ENCODE peak calls at places on chromosomes 16 and 17, in four cellular contexts. One of them, this sample, is unnamed.

GRCh38 chr17:2212328-2212981 is 91.1 kb downstream of the SMG6 start:
- DNase-seq in Peyer's patch: no peak
- DNase-seq in activated T-cell treated with anti-CD3 and anti-CD28 coated beads, Interleukin-2, amount 50 U/mL, for 72 hours: no peak
- DNase-seq in dorsolateral prefrontal cortex: peak
- DNase-seq in this sample: no peak

GRCh38 chr16:85083051-85083639 is 29.1 kb downstream of the CIBAR2 start:
- DNase-seq in Peyer's patch: no peak
- DNase-seq in activated T-cell treated with anti-CD3 and anti-CD28 coated beads, Interleukin-2, amount 50 U/mL, for 72 hours: no peak
- DNase-seq in dorsolateral prefrontal cortex: no peak
- DNase-seq in this sample: no peak

GRCh38 chr17:56945938-56946337 is 14.9 kb downstream of the COIL start:
- DNase-seq in Peyer's patch: no peak
- DNase-seq in activated T-cell treated with anti-CD3 and anti-CD28 coated beads, Interleukin-2, amount 50 U/mL, for 72 hours: no peak
- DNase-seq in dorsolateral prefrontal cortex: no peak
- DNase-seq in this sample: no peak

GRCh38 chr17:10790491-10791401 is 13.2 kb downstream of the TMEM238L start:
- DNase-seq in Peyer's patch: no peak
- DNase-seq in activated T-cell treated with anti-CD3 and anti-CD28 coated beads, Interleukin-2, amount 50 U/mL, for 72 hours: no peak
- DNase-seq in dorsolateral prefrontal cortex: no peak
- DNase-seq in this sample: no peak

GRCh38 chr17:39174907-39175694 is 9.1 kb upstream of the ARL5C start:
- DNase-seq in Peyer's patch: peak
- DNase-seq in activated T-cell treated with anti-CD3 and anti-CD28 coated beads, Interleukin-2, amount 50 U/mL, for 72 hours: peak
- DNase-seq in dorsolateral prefrontal cortex: peak
- DNase-seq in this sample: no peak

GRCh38 chr17:38420518-38420917 is 7.7 kb upstream of the ARHGAP23 start:
- DNase-seq in Peyer's patch: no peak
- DNase-seq in activated T-cell treated with anti-CD3 and anti-CD28 coated beads, Interleukin-2, amount 50 U/mL, for 72 hours: no peak
- DNase-seq in dorsolateral prefrontal cortex: no peak
- DNase-seq in this sample: no peak

GRCh38 chr17:67606471-67606870 is 111.3 kb upstream of the NOL11 start:
- DNase-seq in Peyer's patch: no peak
- DNase-seq in activated T-cell treated with anti-CD3 and anti-CD28 coated beads, Interleukin-2, amount 50 U/mL, for 72 hours: no peak
- DNase-seq in dorsolateral prefrontal cortex: no peak
- DNase-seq in this sample: no peak

GRCh38 chr17:78000351-78000750 is 41.8 kb downstream of the TNRC6C start:
- DNase-seq in Peyer's patch: no peak
- DNase-seq in activated T-cell treated with anti-CD3 and anti-CD28 coated beads, Interleukin-2, amount 50 U/mL, for 72 hours: no peak
- DNase-seq in dorsolateral prefrontal cortex: no peak
- DNase-seq in this sample: no peak

GRCh38 chr17:34639706-34640425 is 60.5 kb downstream of the TMEM132E start:
- DNase-seq in Peyer's patch: no peak
- DNase-seq in activated T-cell treated with anti-CD3 and anti-CD28 coated beads, Interleukin-2, amount 50 U/mL, for 72 hours: no peak
- DNase-seq in dorsolateral prefrontal cortex: peak
- DNase-seq in this sample: no peak

GRCh38 chr16:69934044-69934443 is 17.1 kb upstream of the CLEC18A start:
- DNase-seq in Peyer's patch: peak
- DNase-seq in activated T-cell treated with anti-CD3 and anti-CD28 coated beads, Interleukin-2, amount 50 U/mL, for 72 hours: no peak
- DNase-seq in dorsolateral prefrontal cortex: no peak
- DNase-seq in this sample: no peak

GRCh38 chr17:59845595-59846390 is 47.0 kb downstream of the TUBD1 start:
- DNase-seq in Peyer's patch: no peak
- DNase-seq in activated T-cell treated with anti-CD3 and anti-CD28 coated beads, Interleukin-2, amount 50 U/mL, for 72 hours: peak
- DNase-seq in dorsolateral prefrontal cortex: peak
- DNase-seq in this sample: no peak

GRCh38 chr16:68235882-68236803 is at the start of gene ESRP2:
- DNase-seq in Peyer's patch: peak
- DNase-seq in activated T-cell treated with anti-CD3 and anti-CD28 coated beads, Interleukin-2, amount 50 U/mL, for 72 hours: no peak
- DNase-seq in dorsolateral prefrontal cortex: no peak
- DNase-seq in this sample: no peak

GRCh38 chr17:2346475-2346874 is 9.2 kb downstream of the SGSM2 start:
- DNase-seq in Peyer's patch: no peak
- DNase-seq in activated T-cell treated with anti-CD3 and anti-CD28 coated beads, Interleukin-2, amount 50 U/mL, for 72 hours: no peak
- DNase-seq in dorsolateral prefrontal cortex: no peak
- DNase-seq in this sample: no peak

GRCh38 chr16:69823831-69824563 is 61.9 kb downstream of the WWP2 start:
- DNase-seq in Peyer's patch: peak
- DNase-seq in activated T-cell treated with anti-CD3 and anti-CD28 coated beads, Interleukin-2, amount 50 U/mL, for 72 hours: no peak
- DNase-seq in dorsolateral prefrontal cortex: no peak
- DNase-seq in this sample: no peak

GRCh38 chr17:21249911-21250703 is 3.1 kb downstream of the NATD1 start:
- DNase-seq in Peyer's patch: no peak
- DNase-seq in activated T-cell treated with anti-CD3 and anti-CD28 coated beads, Interleukin-2, amount 50 U/mL, for 72 hours: no peak
- DNase-seq in dorsolateral prefrontal cortex: no peak
- DNase-seq in this sample: no peak

GRCh38 chr17:50176559-50177471 is 11.0 kb downstream of the SGCA start:
- DNase-seq in Peyer's patch: no peak
- DNase-seq in activated T-cell treated with anti-CD3 and anti-CD28 coated beads, Interleukin-2, amount 50 U/mL, for 72 hours: no peak
- DNase-seq in dorsolateral prefrontal cortex: no peak
- DNase-seq in this sample: no peak

GRCh38 chr17:76272541-76273434 is 7.6 kb downstream of the UBALD2 start:
- DNase-seq in Peyer's patch: peak
- DNase-seq in activated T-cell treated with anti-CD3 and anti-CD28 coated beads, Interleukin-2, amount 50 U/mL, for 72 hours: peak
- DNase-seq in dorsolateral prefrontal cortex: no peak
- DNase-seq in this sample: no peak

GRCh38 chr17:46851029-46851741 is at the start of gene WNT9B:
- DNase-seq in Peyer's patch: no peak
- DNase-seq in activated T-cell treated with anti-CD3 and anti-CD28 coated beads, Interleukin-2, amount 50 U/mL, for 72 hours: peak
- DNase-seq in dorsolateral prefrontal cortex: no peak
- DNase-seq in this sample: no peak

GRCh38 chr17:73089322-73089721 is 3.2 kb downstream of the SLC39A11 start:
- DNase-seq in Peyer's patch: no peak
- DNase-seq in activated T-cell treated with anti-CD3 and anti-CD28 coated beads, Interleukin-2, amount 50 U/mL, for 72 hours: no peak
- DNase-seq in dorsolateral prefrontal cortex: no peak
- DNase-seq in this sample: no peak

GRCh38 chr17:66807182-66807581 is 27.7 kb upstream of the CACNG5 start:
- DNase-seq in Peyer's patch: no peak
- DNase-seq in activated T-cell treated with anti-CD3 and anti-CD28 coated beads, Interleukin-2, amount 50 U/mL, for 72 hours: no peak
- DNase-seq in dorsolateral prefrontal cortex: no peak
- DNase-seq in this sample: no peak

GRCh38 chr16:27244363-27244755 is 24.2 kb downstream of the NSMCE1 start:
- DNase-seq in Peyer's patch: no peak
- DNase-seq in activated T-cell treated with anti-CD3 and anti-CD28 coated beads, Interleukin-2, amount 50 U/mL, for 72 hours: no peak
- DNase-seq in dorsolateral prefrontal cortex: no peak
- DNase-seq in this sample: no peak

GRCh38 chr16:81633147-81633619 is 145.9 kb upstream of the PLCG2 start:
- DNase-seq in Peyer's patch: no peak
- DNase-seq in activated T-cell treated with anti-CD3 and anti-CD28 coated beads, Interleukin-2, amount 50 U/mL, for 72 hours: no peak
- DNase-seq in dorsolateral prefrontal cortex: no peak
- DNase-seq in this sample: no peak

GRCh38 chr17:8140413-8141029 is 11.7 kb downstream of the PER1 start:
- DNase-seq in Peyer's patch: no peak
- DNase-seq in activated T-cell treated with anti-CD3 and anti-CD28 coated beads, Interleukin-2, amount 50 U/mL, for 72 hours: no peak
- DNase-seq in dorsolateral prefrontal cortex: no peak
- DNase-seq in this sample: no peak

GRCh38 chr16:27195068-27195741 is 8.1 kb upstream of the KDM8 start:
- DNase-seq in Peyer's patch: no peak
- DNase-seq in activated T-cell treated with anti-CD3 and anti-CD28 coated beads, Interleukin-2, amount 50 U/mL, for 72 hours: no peak
- DNase-seq in dorsolateral prefrontal cortex: no peak
- DNase-seq in this sample: no peak

GRCh38 chr17:21458036-21458435 is 81.9 kb downstream of the KCNJ12 start:
- DNase-seq in Peyer's patch: no peak
- DNase-seq in activated T-cell treated with anti-CD3 and anti-CD28 coated beads, Interleukin-2, amount 50 U/mL, for 72 hours: no peak
- DNase-seq in dorsolateral prefrontal cortex: no peak
- DNase-seq in this sample: no peak

GRCh38 chr16:1906846-1907165 is 11.4 kb downstream of the HS3ST6 start:
- DNase-seq in Peyer's patch: no peak
- DNase-seq in activated T-cell treated with anti-CD3 and anti-CD28 coated beads, Interleukin-2, amount 50 U/mL, for 72 hours: no peak
- DNase-seq in dorsolateral prefrontal cortex: no peak
- DNase-seq in this sample: no peak

GRCh38 chr17:2943971-2944370 is 119.4 kb downstream of the OR1D5 start:
- DNase-seq in Peyer's patch: no peak
- DNase-seq in activated T-cell treated with anti-CD3 and anti-CD28 coated beads, Interleukin-2, amount 50 U/mL, for 72 hours: no peak
- DNase-seq in dorsolateral prefrontal cortex: no peak
- DNase-seq in this sample: no peak

GRCh38 chr17:43543771-43544575 is 2.2 kb downstream of the ETV4 start:
- DNase-seq in Peyer's patch: no peak
- DNase-seq in activated T-cell treated with anti-CD3 and anti-CD28 coated beads, Interleukin-2, amount 50 U/mL, for 72 hours: no peak
- DNase-seq in dorsolateral prefrontal cortex: no peak
- DNase-seq in this sample: no peak

GRCh38 chr16:69888005-69888560 is 63.1 kb upstream of the CLEC18A start:
- DNase-seq in Peyer's patch: no peak
- DNase-seq in activated T-cell treated with anti-CD3 and anti-CD28 coated beads, Interleukin-2, amount 50 U/mL, for 72 hours: no peak
- DNase-seq in dorsolateral prefrontal cortex: peak
- DNase-seq in this sample: no peak

GRCh38 chr16:11168386-11169065 is 87.5 kb downstream of the SOCS1 start:
- DNase-seq in Peyer's patch: no peak
- DNase-seq in activated T-cell treated with anti-CD3 and anti-CD28 coated beads, Interleukin-2, amount 50 U/mL, for 72 hours: no peak
- DNase-seq in dorsolateral prefrontal cortex: no peak
- DNase-seq in this sample: no peak

GRCh38 chr17:1643293-1643998 is 2.1 kb downstream of the SCARF1 start:
- DNase-seq in Peyer's patch: peak
- DNase-seq in activated T-cell treated with anti-CD3 and anti-CD28 coated beads, Interleukin-2, amount 50 U/mL, for 72 hours: peak
- DNase-seq in dorsolateral prefrontal cortex: no peak
- DNase-seq in this sample: no peak

GRCh38 chr16:85810097-85810741 is 10.7 kb downstream of the COX4I1 start:
- DNase-seq in Peyer's patch: no peak
- DNase-seq in activated T-cell treated with anti-CD3 and anti-CD28 coated beads, Interleukin-2, amount 50 U/mL, for 72 hours: no peak
- DNase-seq in dorsolateral prefrontal cortex: no peak
- DNase-seq in this sample: no peak

GRCh38 chr17:17982796-17983195 is 10.1 kb downstream of the DRC3 start:
- DNase-seq in Peyer's patch: no peak
- DNase-seq in activated T-cell treated with anti-CD3 and anti-CD28 coated beads, Interleukin-2, amount 50 U/mL, for 72 hours: no peak
- DNase-seq in dorsolateral prefrontal cortex: no peak
- DNase-seq in this sample: no peak

GRCh38 chr17:29115906-29116651 is 64.1 kb downstream of the MYO18A start:
- DNase-seq in Peyer's patch: no peak
- DNase-seq in activated T-cell treated with anti-CD3 and anti-CD28 coated beads, Interleukin-2, amount 50 U/mL, for 72 hours: peak
- DNase-seq in dorsolateral prefrontal cortex: peak
- DNase-seq in this sample: no peak

GRCh38 chr16:89531821-89532526 is 23.8 kb downstream of the SPG7 start:
- DNase-seq in Peyer's patch: no peak
- DNase-seq in activated T-cell treated with anti-CD3 and anti-CD28 coated beads, Interleukin-2, amount 50 U/mL, for 72 hours: no peak
- DNase-seq in dorsolateral prefrontal cortex: no peak
- DNase-seq in this sample: no peak